ENCODE peak calls at places on chromosome 6, in six cellular contexts. N is bronchial epithelial cell; R is stimulated activated CD8-positive, alpha-beta memory T cell treated with anti-CD3 and anti-CD28 coated beads, Interleukin-12 subunit alpha, Interleukin-12 subunit beta, amount 100 ng/mL, for 1 hour; Q is GM18507; E is glutamatergic neuron; F is activated CD4-positive, alpha-beta T cell treated with anti-CD3 and anti-CD28 coated beads for 4 hours. H is an unnamed sample.

GRCh38 chr6:104969785-104970581 is 13.1 kb downstream of the LIN28B start:
- DNase-seq in N (peak; percentile 7), R (no peak), Q (no peak), E (no peak), F (no peak), H (no peak)

GRCh38 chr6:93823489-93823888 is 404.1 kb upstream of the EPHA7 start:
- DNase-seq in N (no peak), R (no peak), Q (no peak), E (no peak), F (no peak), H (no peak)

GRCh38 chr6:91664327-91664959 is 1077.6 kb upstream of the MAP3K7 start:
- DNase-seq in N (no peak), R (no peak), Q (no peak), E (no peak), F (no peak), H (no peak)

GRCh38 chr6:143401060-143401426 is 49.5 kb downstream of the ADAT2 start:
- DNase-seq in N (no peak), R (no peak), Q (no peak), E (no peak), F (no peak), H (no peak)

GRCh38 chr6:88680654-88681053 is 282.8 kb downstream of the RNGTT start:
- DNase-seq in N (no peak), R (no peak), Q (no peak), E (no peak), F (no peak), H (no peak)

GRCh38 chr6:137536104-137536773 is 42.0 kb upstream of the OLIG3 start:
- DNase-seq in N (no peak), R (no peak), Q (no peak), E (no peak), F (no peak), H (no peak)

GRCh38 chr6:13914346-13914745 is 10.4 kb upstream of the RNF182 start:
- DNase-seq in N (no peak), R (no peak), Q (no peak), E (no peak), F (no peak), H (no peak)

GRCh38 chr6:24458134-24458533 is 31.2 kb downstream of the GPLD1 start:
- DNase-seq in N (peak; percentile 57), R (no peak), Q (no peak), E (no peak), F (no peak), H (no peak)

GRCh38 chr6:11143394-11144371 is 32.2 kb upstream of the ERVFRD-1 start:
- DNase-seq in N (peak; percentile 98), R (no peak), Q (no peak), E (no peak), F (no peak), H (no peak)

GRCh38 chr6:154289818-154290508 is 66.6 kb downstream of the IPCEF1 start:
- DNase-seq in N (no peak), R (no peak), Q (no peak), E (no peak), F (no peak), H (no peak)

GRCh38 chr6:143197377-143197776 is 136.7 kb downstream of the AIG1 start:
- DNase-seq in N (no peak), R (no peak), Q (no peak), E (no peak), F (no peak), H (no peak)

GRCh38 chr6:92779758-92780157 is 639.6 kb downstream of the EPHA7 start:
- DNase-seq in N (peak; percentile 87), R (no peak), Q (no peak), E (no peak), F (no peak), H (no peak)

GRCh38 chr6:111715321-111715720 is 109.6 kb upstream of the TRAF3IP2 start:
- DNase-seq in N (no peak), R (no peak), Q (no peak), E (no peak), F (peak; percentile 45), H (no peak)

GRCh38 chr6:80771941-80772340 is 665.5 kb downstream of the BCKDHB start:
- DNase-seq in N (peak; percentile 20), R (no peak), Q (no peak), E (no peak), F (no peak), H (no peak)

GRCh38 chr6:33566182-33567084 is 13.6 kb downstream of the BAK1 start:
- DNase-seq in N (peak; percentile 80), R (no peak), Q (no peak), E (no peak), F (no peak), H (no peak)

GRCh38 chr6:85252085-85252484 is 197.8 kb upstream of the NT5E start:
- DNase-seq in N (no peak), R (no peak), Q (no peak), E (no peak), F (no peak), H (no peak)

GRCh38 chr6:143752459-143752858 is 74.7 kb downstream of the PHACTR2 start:
- DNase-seq in N (no peak), R (no peak), Q (no peak), E (no peak), F (no peak), H (no peak)

GRCh38 chr6:5174756-5175155 is 86.0 kb downstream of the LYRM4 start:
- DNase-seq in N (no peak), R (no peak), Q (no peak), E (no peak), F (no peak), H (no peak)

GRCh38 chr6:1279065-1279464 is 32.8 kb upstream of the FOXQ1 start:
- DNase-seq in N (no peak), R (no peak), Q (no peak), E (no peak), F (no peak), H (no peak)

GRCh38 chr6:36098920-36099647 is 31.2 kb upstream of the MAPK13 start:
- DNase-seq in N (no peak), R (no peak), Q (no peak), E (no peak), F (no peak), H (no peak)

GRCh38 chr6:157410088-157410487 is 29.1 kb downstream of the ZDHHC14 start:
- DNase-seq in N (no peak), R (no peak), Q (no peak), E (no peak), F (no peak), H (no peak)

GRCh38 chr6:144151010-144151727 is 852 bp downstream of the STX11 start:
- DNase-seq in N (peak; percentile 64), R (peak; percentile 33), Q (peak; percentile 46), E (no peak), F (peak; percentile 65), H (no peak)

GRCh38 chr6:116877743-116878142 is 701 bp downstream of the RFX6 start:
- DNase-seq in N (no peak), R (no peak), Q (no peak), E (no peak), F (no peak), H (no peak)

GRCh38 chr6:170085475-170086401 is 205.1 kb downstream of the DLL1 start:
- DNase-seq in N (no peak), R (no peak), Q (no peak), E (no peak), F (no peak), H (no peak)

GRCh38 chr6:155693573-155694428 is 238.2 kb upstream of the NOX3 start:
- DNase-seq in N (no peak), R (no peak), Q (no peak), E (no peak), F (no peak), H (no peak)

GRCh38 chr6:41079080-41079479 is 6.3 kb downstream of the NFYA start:
- DNase-seq in N (no peak), R (no peak), Q (no peak), E (no peak), F (no peak), H (no peak)

GRCh38 chr6:161222706-161223234 is 51.1 kb downstream of the AGPAT4 start:
- DNase-seq in N (no peak), R (no peak), Q (no peak), E (no peak), F (no peak), H (no peak)

GRCh38 chr6:157054531-157054979 is 268.8 kb downstream of the TMEM242 start:
- DNase-seq in N (no peak), R (no peak), Q (no peak), E (no peak), F (peak; percentile 24), H (no peak)

GRCh38 chr6:157124855-157125254 is 198.5 kb downstream of the TMEM242 start:
- DNase-seq in N (peak; percentile 21), R (no peak), Q (no peak), E (no peak), F (no peak), H (no peak)

GRCh38 chr6:3361312-3362037 is 95.4 kb downstream of the SLC22A23 start:
- DNase-seq in N (no peak), R (no peak), Q (no peak), E (no peak), F (no peak), H (no peak)

GRCh38 chr6:147341486-147341885 is 137.3 kb downstream of the STXBP5 start:
- DNase-seq in N (no peak), R (no peak), Q (no peak), E (no peak), F (no peak), H (no peak)

GRCh38 chr6:71194730-71195129 is 93.9 kb upstream of the OGFRL1 start:
- DNase-seq in N (peak; percentile 55), R (no peak), Q (no peak), E (no peak), F (no peak), H (no peak)

GRCh38 chr6:100468013-100468622 is 3.4 kb upstream of the SIM1 start:
- DNase-seq in N (no peak), R (no peak), Q (no peak), E (no peak), F (no peak), H (no peak)

GRCh38 chr6:90095145-90095544 is 200.9 kb downstream of the GJA10 start:
- DNase-seq in N (no peak), R (no peak), Q (no peak), E (no peak), F (no peak), H (no peak)

GRCh38 chr6:20582586-20583446 is 48.6 kb downstream of the CDKAL1 start:
- DNase-seq in N (no peak), R (no peak), Q (no peak), E (no peak), F (no peak), H (no peak)